ENCODE peak calls at places on chromosomes 13 and 19, in six cellular contexts. U is CD8-positive, alpha-beta memory T cell; O is cardiac fibroblast; Y is GM03348; K is activated gamma-delta T cell treated with Interleukin-2 at 50 U/mL for 16 hours; Q is stimulated activated CD4-positive, alpha-beta T cell treated with anti-CD3 and anti-CD28 coated beads, Interleukin-4, amount 100 ng/mL, for 4 hours. C is an unnamed sample.
A peak's percentile ranks its signal among the peaks of the same experiment; 100 is the strongest.

GRCh38 chr13:106446011-106446410 is 89.5 kb downstream of the EFNB2 start:
- DNase-seq in U (no peak), K (no peak), Q (no peak), Y (no peak), O (no peak), C (peak; percentile 35)

GRCh38 chr13:76884571-76885202 is 1.5 kb downstream of the KCTD12 start:
- DNase-seq in O (peak; percentile 43), K (no peak), Y (peak; percentile 30), U (no peak), Q (no peak), C (peak; percentile 69)

GRCh38 chr13:38538412-38538811 is 148.5 kb upstream of the FREM2 start:
- DNase-seq in Q (no peak), Y (no peak), U (no peak), O (no peak), K (no peak), C (no peak)

GRCh38 chr19:49997709-49998108 is 27.5 kb downstream of the VRK3 start:
- DNase-seq in Y (peak; percentile 39), K (no peak), O (peak; percentile 20), U (no peak), Q (no peak), C (peak; percentile 43)

GRCh38 chr13:75458696-75459422 is 23.1 kb downstream of the TBC1D4 start:
- DNase-seq in Q (no peak), O (peak; percentile 24), K (no peak), U (no peak), Y (no peak), C (no peak)

GRCh38 chr19:55257461-55258411 is 1.1 kb downstream of the PPP6R1 start:
- DNase-seq in Q (peak; percentile 30), O (no peak), Y (peak; percentile 48), U (no peak), K (no peak), C (peak; percentile 61)

GRCh38 chr13:41916173-41916954 is 44.5 kb downstream of the VWA8 start:
- DNase-seq in K (no peak), Q (no peak), U (no peak), Y (peak; percentile 61), O (peak; percentile 76), C (peak; percentile 84)

GRCh38 chr13:83557845-83558244 is 324.4 kb downstream of the SLITRK1 start:
- DNase-seq in Y (no peak), U (no peak), K (no peak), Q (no peak), O (no peak), C (no peak)

GRCh38 chr19:48777139-48777538 is 21.8 kb downstream of the FGF21 start:
- DNase-seq in O (no peak), Y (no peak), K (no peak), Q (no peak), U (no peak), C (no peak)

GRCh38 chr19:46786236-46787039 is 2.0 kb downstream of the SLC1A5 start:
- DNase-seq in Y (peak; percentile 84), O (peak; percentile 81), K (peak; percentile 82), U (peak; percentile 93), Q (peak; percentile 69), C (peak; percentile 92)

GRCh38 chr13:45683701-45684100 is 18.4 kb upstream of the CBY2 start:
- DNase-seq in O (no peak), Q (no peak), Y (no peak), U (no peak), K (no peak), C (no peak)

GRCh38 chr13:52459668-52460067 is 4.4 kb downstream of the CKAP2 start:
- DNase-seq in O (peak; percentile 15), Y (peak; percentile 20), Q (no peak), U (no peak), K (no peak), C (peak; percentile 75)

GRCh38 chr19:7556696-7557315 is 21.3 kb downstream of the PNPLA6 start:
- DNase-seq in U (no peak), K (no peak), Q (no peak), Y (no peak), O (no peak), C (no peak)

GRCh38 chr19:29292146-29292545 is 79.2 kb upstream of the UQCRFS1 start:
- DNase-seq in K (no peak), U (no peak), O (no peak), Q (no peak), Y (no peak), C (no peak)

GRCh38 chr13:110556224-110556606 is 5.3 kb downstream of the RAB20 start:
- DNase-seq in Q (no peak), K (no peak), Y (no peak), U (no peak), O (no peak), C (no peak)

GRCh38 chr13:97386832-97387486 is 47.0 kb upstream of the RAP2A start:
- DNase-seq in O (no peak), Y (no peak), K (no peak), Q (no peak), U (peak; percentile 51), C (no peak)

GRCh38 chr19:46766569-46767317 is 20.5 kb upstream of the STRN4 start:
- DNase-seq in K (peak; percentile 56), U (peak; percentile 75), Y (no peak), O (no peak), Q (peak; percentile 55), C (peak; percentile 38)

GRCh38 chr13:91308299-91308698 is 39.2 kb upstream of the MIR17HG start:
- DNase-seq in O (no peak), U (no peak), Y (peak; percentile 2), Q (no peak), K (no peak), C (peak; percentile 13)

GRCh38 chr13:98180092-98180491 is 3.0 kb upstream of the RNF113B start:
- DNase-seq in Y (no peak), Q (no peak), O (no peak), K (no peak), U (no peak), C (no peak)

GRCh38 chr13:97512732-97513131 is 78.8 kb downstream of the RAP2A start:
- DNase-seq in Q (no peak), O (no peak), K (no peak), Y (no peak), U (no peak), C (no peak)

GRCh38 chr13:71171740-71172139 is 695.3 kb downstream of the DACH1 start:
- DNase-seq in K (no peak), Y (no peak), U (no peak), Q (no peak), O (no peak), C (no peak)

GRCh38 chr19:41668315-41668714 is 19.8 kb downstream of the CEACAM7 start:
- DNase-seq in Q (no peak), U (no peak), Y (no peak), O (no peak), K (no peak), C (no peak)

GRCh38 chr13:23567792-23568480 is 2.3 kb upstream of the TNFRSF19 start:
- DNase-seq in Y (no peak), O (no peak), Q (no peak), K (no peak), U (no peak), C (no peak)